ENCODE peak calls at places on chromosomes 7 and 10, in five cellular contexts. O, Y, W, B and Z are unnamed samples.

GRCh38 chr7:55325371-55325792 is 39.8 kb upstream of the LANCL2 start:
- DNase-seq in O (no peak), Y (peak; percentile 55), W (no peak), B (no peak), Z (no peak)

GRCh38 chr7:41047192-41047591 is 655.7 kb downstream of the INHBA start:
- DNase-seq in O (no peak), Y (no peak), B (no peak), W (no peak), Z (no peak)

GRCh38 chr7:142519077-142519789 is 230.0 kb upstream of the PRSS1 start:
- DNase-seq in W (no peak), O (no peak), Y (no peak), B (no peak), Z (no peak)

GRCh38 chr7:124752310-124752709 is 13.3 kb downstream of the GPR37 start:
- DNase-seq in O (no peak), B (no peak), W (no peak), Y (no peak), Z (no peak)

GRCh38 chr7:108413782-108414492 is 42.3 kb downstream of the NRCAM start:
- DNase-seq in B (no peak), Y (no peak), W (no peak), O (no peak), Z (no peak)

GRCh38 chr10:91684841-91685240 is 52.0 kb upstream of the PPP1R3C start:
- DNase-seq in Y (no peak), B (no peak), W (no peak), O (no peak), Z (no peak)

GRCh38 chr7:6071406-6071805 is 40.2 kb downstream of the ANKRD61 start:
- DNase-seq in O (no peak), Y (no peak), W (no peak), B (no peak), Z (no peak)

GRCh38 chr7:140003913-140004382 is 58.8 kb downstream of the PARP12 start:
- DNase-seq in Y (no peak), W (no peak), B (no peak), O (no peak), Z (no peak)

GRCh38 chr10:23917251-23917908 is 291.6 kb upstream of the KIAA1217 start:
- DNase-seq in B (no peak), W (no peak), Y (no peak), O (no peak), Z (no peak)

GRCh38 chr7:121244120-121244865 is 84.5 kb upstream of the WNT16 start:
- DNase-seq in O (no peak), W (no peak), B (no peak), Y (no peak), Z (no peak)

GRCh38 chr10:77687018-77687417 is 49.4 kb upstream of the KCNMA1 start:
- DNase-seq in Y (no peak), B (no peak), W (no peak), O (no peak), Z (no peak)

GRCh38 chr7:81447351-81447952 is 322.4 kb downstream of the HGF start:
- DNase-seq in B (no peak), Y (no peak), W (no peak), O (peak; percentile 29), Z (no peak)

GRCh38 chr10:130399425-130399950 is 263.3 kb downstream of the GLRX3 start:
- DNase-seq in Y (no peak), O (no peak), B (no peak), W (no peak), Z (peak; percentile 50)

GRCh38 chr7:130062246-130062645 is 8.1 kb upstream of the KLHDC10 start:
- DNase-seq in Y (no peak), O (no peak), B (no peak), W (no peak), Z (no peak)

GRCh38 chr7:34849163-34849960 is 187.9 kb downstream of the DPY19L1 start:
- DNase-seq in Y (no peak), W (no peak), B (no peak), O (no peak), Z (no peak)

GRCh38 chr10:16887565-16887964 is 70.3 kb upstream of the RSU1 start:
- DNase-seq in O (no peak), W (no peak), B (no peak), Y (no peak), Z (no peak)

GRCh38 chr7:156442503-156442902 is 198.1 kb upstream of the RNF32 start:
- DNase-seq in O (no peak), Y (no peak), B (no peak), W (no peak), Z (no peak)

GRCh38 chr10:71207578-71207977 is 4.8 kb upstream of the UNC5B start:
- DNase-seq in Y (no peak), B (no peak), O (no peak), W (no peak), Z (no peak)

GRCh38 chr7:120512701-120513100 is 239.7 kb downstream of the KCND2 start:
- DNase-seq in Y (no peak), B (no peak), W (no peak), O (no peak), Z (no peak)

GRCh38 chr10:50375745-50376144 is 124.4 kb upstream of the ASAH2 start:
- DNase-seq in W (no peak), B (no peak), Y (no peak), O (no peak), Z (no peak)

GRCh38 chr10:99431190-99431549 is 746 bp upstream of the GOT1 start:
- DNase-seq in W (no peak), O (no peak), B (no peak), Y (peak; percentile 85), Z (peak; percentile 79)

GRCh38 chr10:32384185-32384584 is 37.2 kb upstream of the EPC1 start:
- DNase-seq in B (no peak), O (no peak), W (no peak), Y (no peak), Z (no peak)

GRCh38 chr7:83588602-83589240 is 60.2 kb downstream of the SEMA3E start:
- DNase-seq in W (no peak), O (no peak), B (no peak), Y (no peak), Z (no peak)

GRCh38 chr10:98030991-98031431 is 590 bp upstream of the CRTAC1 start:
- DNase-seq in W (no peak), Y (peak; percentile 20), O (no peak), B (no peak), Z (no peak)

GRCh38 chr10:79397575-79398303 is 47.7 kb downstream of the ZCCHC24 start:
- DNase-seq in Y (peak; percentile 75), O (no peak), W (no peak), B (no peak), Z (no peak)

GRCh38 chr10:21160116-21160515 is 263.0 kb upstream of the NEBL start:
- DNase-seq in Y (no peak), O (no peak), B (no peak), W (no peak), Z (no peak)

GRCh38 chr7:139588632-139589031 is 65.1 kb downstream of the CLEC2L start:
- DNase-seq in Y (no peak), W (no peak), B (no peak), O (no peak), Z (peak; percentile 43)

GRCh38 chr7:51679358-51679757 is 362.7 kb upstream of the COBL start:
- DNase-seq in Y (no peak), O (no peak), W (no peak), B (no peak), Z (no peak)

GRCh38 chr7:87416682-87417587 is 58.5 kb downstream of the ABCB4 start:
- DNase-seq in W (peak; percentile 38), B (peak; percentile 54), O (peak; percentile 56), Y (peak; percentile 47), Z (peak; percentile 74)

GRCh38 chr10:89330537-89330936 is 2.7 kb downstream of the IFIT3 start:
- DNase-seq in O (no peak), W (no peak), B (no peak), Y (no peak), Z (no peak)